ENCODE peak calls at places on chromosome 11, in six cellular contexts. One of them, this sample, is unnamed.

GRCh38 chr11:2750601-2751522 is 51.1 kb upstream of the KCNQ1OT1 start:
- DNase-seq in H1: no peak
- DNase-seq in neuronal stem cell: no peak
- DNase-seq in trophoblast cell: no peak
- DNase-seq in mesenchymal stem cell: no peak
- DNase-seq in H9: no peak
- DNase-seq in this sample: no peak

GRCh38 chr11:106087815-106088435 is 10.5 kb downstream of the AASDHPPT start:
- DNase-seq in H1: no peak
- DNase-seq in H9: peak
- DNase-seq in trophoblast cell: peak
- DNase-seq in mesenchymal stem cell: peak
- DNase-seq in neuronal stem cell: peak
- DNase-seq in this sample: peak

GRCh38 chr11:20451568-20451967 is 64.1 kb downstream of the PRMT3 start:
- DNase-seq in neuronal stem cell: no peak
- DNase-seq in trophoblast cell: no peak
- DNase-seq in H1: no peak
- DNase-seq in mesenchymal stem cell: no peak
- DNase-seq in H9: no peak
- DNase-seq in this sample: no peak

GRCh38 chr11:74989269-74989655 is 529 bp downstream of the NEU3 start:
- DNase-seq in neuronal stem cell: no peak
- DNase-seq in H1: no peak
- DNase-seq in trophoblast cell: no peak
- DNase-seq in mesenchymal stem cell: no peak
- DNase-seq in H9: no peak
- DNase-seq in this sample: peak

GRCh38 chr11:34239465-34240149 is 118.2 kb downstream of the ABTB2 start:
- DNase-seq in neuronal stem cell: no peak
- DNase-seq in H1: no peak
- DNase-seq in H9: no peak
- DNase-seq in trophoblast cell: no peak
- DNase-seq in mesenchymal stem cell: no peak
- DNase-seq in this sample: no peak

GRCh38 chr11:88424881-88425280 is 87.3 kb upstream of the CTSC start:
- DNase-seq in mesenchymal stem cell: no peak
- DNase-seq in neuronal stem cell: no peak
- DNase-seq in H9: no peak
- DNase-seq in trophoblast cell: no peak
- DNase-seq in H1: no peak
- DNase-seq in this sample: no peak

GRCh38 chr11:123202155-123202714 is 7.2 kb upstream of the CLMP start:
- DNase-seq in mesenchymal stem cell: peak
- DNase-seq in H1: peak
- DNase-seq in H9: no peak
- DNase-seq in neuronal stem cell: peak
- DNase-seq in trophoblast cell: no peak
- DNase-seq in this sample: peak

GRCh38 chr11:47132490-47132889 is 44.2 kb downstream of the ARFGAP2 start:
- DNase-seq in mesenchymal stem cell: no peak
- DNase-seq in H9: no peak
- DNase-seq in H1: no peak
- DNase-seq in trophoblast cell: no peak
- DNase-seq in neuronal stem cell: no peak
- DNase-seq in this sample: no peak

GRCh38 chr11:134142536-134142935 is 73.7 kb downstream of the JAM3 start:
- DNase-seq in H9: no peak
- DNase-seq in trophoblast cell: no peak
- DNase-seq in mesenchymal stem cell: no peak
- DNase-seq in neuronal stem cell: no peak
- DNase-seq in H1: no peak
- DNase-seq in this sample: peak

GRCh38 chr11:73335204-73335923 is 27.3 kb downstream of the ARHGEF17 start:
- DNase-seq in H9: peak
- DNase-seq in neuronal stem cell: peak
- DNase-seq in trophoblast cell: peak
- DNase-seq in H1: peak
- DNase-seq in mesenchymal stem cell: peak
- DNase-seq in this sample: peak

GRCh38 chr11:63866211-63866610 is 27.3 kb downstream of the MARK2 start:
- DNase-seq in trophoblast cell: no peak
- DNase-seq in neuronal stem cell: no peak
- DNase-seq in mesenchymal stem cell: peak
- DNase-seq in H1: no peak
- DNase-seq in H9: no peak
- DNase-seq in this sample: peak

GRCh38 chr11:103893366-103893765 is 143.1 kb upstream of the DDI1 start:
- DNase-seq in trophoblast cell: no peak
- DNase-seq in neuronal stem cell: no peak
- DNase-seq in H1: no peak
- DNase-seq in mesenchymal stem cell: no peak
- DNase-seq in H9: no peak
- DNase-seq in this sample: peak

DNA sequence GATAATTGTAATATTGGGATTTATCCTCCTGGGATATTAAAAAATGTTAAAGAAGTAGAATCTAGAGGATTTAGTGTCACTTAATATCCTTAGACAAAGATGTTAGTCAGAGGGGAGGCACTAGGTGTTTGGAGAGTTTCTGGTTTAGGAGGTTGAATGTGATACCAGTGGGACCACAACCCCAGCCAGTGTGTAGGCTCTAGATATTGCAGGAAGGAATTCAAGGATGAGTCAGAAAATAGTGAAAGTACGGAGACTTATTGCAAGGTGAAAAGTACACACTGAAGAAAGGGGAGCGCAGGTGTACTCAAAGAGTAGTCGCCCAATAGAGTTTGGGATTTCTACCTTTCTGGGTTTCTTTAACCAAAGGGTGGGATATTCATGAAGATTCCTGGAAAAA is 5.7 kb upstream of the TMEM41B start:
- DNase-seq in trophoblast cell: peak
- DNase-seq in neuronal stem cell: no peak
- DNase-seq in H1: no peak
- DNase-seq in mesenchymal stem cell: no peak
- DNase-seq in H9: no peak
- DNase-seq in this sample: no peak
- H4K91ac ChIP-seq in trophoblast cell: no peak
- H4K91ac ChIP-seq in neuronal stem cell: no peak
- H4K91ac ChIP-seq in H1: no peak
- H4K91ac ChIP-seq in mesenchymal stem cell: no peak
- H4K91ac ChIP-seq in H9: no peak
- H4K91ac ChIP-seq in this sample: no peak

GRCh38 chr11:95134491-95134890 is 44.8 kb downstream of the ENDOD1 start:
- DNase-seq in neuronal stem cell: no peak
- DNase-seq in trophoblast cell: peak
- DNase-seq in mesenchymal stem cell: peak
- DNase-seq in H9: no peak
- DNase-seq in H1: no peak
- DNase-seq in this sample: peak

GRCh38 chr11:95135880-95136279 is 46.2 kb downstream of the ENDOD1 start:
- DNase-seq in mesenchymal stem cell: no peak
- DNase-seq in trophoblast cell: no peak
- DNase-seq in H1: no peak
- DNase-seq in H9: no peak
- DNase-seq in neuronal stem cell: no peak
- DNase-seq in this sample: no peak

GRCh38 chr11:95137299-95137698 is 47.7 kb downstream of the ENDOD1 start:
- DNase-seq in H1: no peak
- DNase-seq in mesenchymal stem cell: no peak
- DNase-seq in trophoblast cell: no peak
- DNase-seq in H9: no peak
- DNase-seq in neuronal stem cell: no peak
- DNase-seq in this sample: no peak

GRCh38 chr11:95135155-95135554 is 45.5 kb downstream of the ENDOD1 start:
- DNase-seq in mesenchymal stem cell: no peak
- DNase-seq in H9: no peak
- DNase-seq in H1: no peak
- DNase-seq in neuronal stem cell: no peak
- DNase-seq in trophoblast cell: peak
- DNase-seq in this sample: no peak

GRCh38 chr11:95132956-95133355 is 43.3 kb downstream of the ENDOD1 start:
- DNase-seq in mesenchymal stem cell: no peak
- DNase-seq in trophoblast cell: no peak
- DNase-seq in H9: no peak
- DNase-seq in neuronal stem cell: no peak
- DNase-seq in H1: no peak
- DNase-seq in this sample: no peak
- H4K91ac ChIP-seq in mesenchymal stem cell: no peak
- H4K91ac ChIP-seq in trophoblast cell: no peak
- H4K91ac ChIP-seq in H9: no peak
- H4K91ac ChIP-seq in neuronal stem cell: no peak
- H4K91ac ChIP-seq in H1: no peak
- H4K91ac ChIP-seq in this sample: no peak

GRCh38 chr11:115808351-115808940 is 304.2 kb upstream of the CADM1 start:
- DNase-seq in mesenchymal stem cell: no peak
- DNase-seq in neuronal stem cell: no peak
- DNase-seq in H9: no peak
- DNase-seq in trophoblast cell: no peak
- DNase-seq in H1: no peak
- DNase-seq in this sample: no peak
- H4K91ac ChIP-seq in mesenchymal stem cell: no peak
- H4K91ac ChIP-seq in neuronal stem cell: no peak
- H4K91ac ChIP-seq in H9: no peak
- H4K91ac ChIP-seq in trophoblast cell: no peak
- H4K91ac ChIP-seq in H1: no peak
- H4K91ac ChIP-seq in this sample: no peak

DNA sequence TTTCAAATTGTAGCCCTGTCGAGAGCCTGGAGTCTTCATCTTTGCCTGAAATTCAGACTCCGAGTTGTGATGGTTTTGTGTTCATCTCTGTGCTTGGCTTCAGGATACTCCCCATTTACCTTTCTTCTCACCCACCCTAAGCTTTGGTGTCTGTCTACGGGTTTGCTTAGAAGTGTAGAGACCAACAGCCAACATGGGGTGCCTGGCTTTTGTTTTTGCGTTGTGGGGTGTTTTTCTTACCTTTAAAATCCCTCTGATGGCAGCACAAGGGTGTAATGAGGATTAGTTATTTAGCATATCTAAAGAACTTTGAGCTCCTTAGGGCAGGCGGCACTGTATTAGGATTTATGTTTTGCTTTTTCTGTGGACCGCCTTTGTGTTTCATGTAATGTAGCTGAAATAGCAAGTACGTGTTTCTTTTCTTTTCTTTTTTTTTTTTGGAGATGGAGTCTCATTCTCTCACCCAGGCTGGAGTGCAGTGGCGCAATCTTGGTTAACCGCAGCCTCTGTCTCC is 8.8 kb downstream of the AP2A2 start:
- DNase-seq in mesenchymal stem cell: no peak
- DNase-seq in trophoblast cell: no peak
- DNase-seq in neuronal stem cell: no peak
- DNase-seq in H9: no peak
- DNase-seq in H1: no peak
- DNase-seq in this sample: no peak
- H4K91ac ChIP-seq in mesenchymal stem cell: no peak
- H4K91ac ChIP-seq in trophoblast cell: no peak
- H4K91ac ChIP-seq in neuronal stem cell: no peak
- H4K91ac ChIP-seq in H9: no peak
- H4K91ac ChIP-seq in H1: no peak
- H4K91ac ChIP-seq in this sample: no peak

DNA sequence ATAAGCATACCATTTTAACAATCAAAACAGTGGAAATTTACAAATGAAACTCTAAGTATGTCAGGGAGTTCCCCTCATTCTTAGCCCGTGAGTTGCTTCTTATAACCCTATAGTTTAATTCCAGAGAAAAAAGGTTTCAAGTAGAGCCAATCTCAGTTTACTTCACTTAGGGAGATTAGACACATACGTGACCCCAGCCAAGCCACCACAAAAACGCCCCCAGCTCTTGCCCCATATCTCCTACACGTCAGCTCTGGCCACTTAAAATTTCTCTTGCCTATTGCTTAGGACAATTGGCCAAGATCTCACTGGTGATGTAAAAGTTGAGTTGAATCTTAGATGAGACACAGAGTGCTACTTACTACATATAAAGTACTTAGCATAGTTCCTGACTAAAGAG is 166.4 kb downstream of the ETS1 start:
- DNase-seq in mesenchymal stem cell: peak
- DNase-seq in H1: no peak
- DNase-seq in trophoblast cell: no peak
- DNase-seq in neuronal stem cell: no peak
- DNase-seq in H9: no peak
- DNase-seq in this sample: peak
- H4K91ac ChIP-seq in mesenchymal stem cell: no peak
- H4K91ac ChIP-seq in H1: no peak
- H4K91ac ChIP-seq in trophoblast cell: peak
- H4K91ac ChIP-seq in neuronal stem cell: no peak
- H4K91ac ChIP-seq in H9: no peak
- H4K91ac ChIP-seq in this sample: peak

GRCh38 chr11:122046438-122046837 is 69.6 kb downstream of the BLID start:
- DNase-seq in mesenchymal stem cell: no peak
- DNase-seq in H9: no peak
- DNase-seq in H1: no peak
- DNase-seq in neuronal stem cell: no peak
- DNase-seq in trophoblast cell: no peak
- DNase-seq in this sample: no peak

GRCh38 chr11:122046846-122047245 is 69.2 kb downstream of the BLID start:
- DNase-seq in neuronal stem cell: no peak
- DNase-seq in H9: no peak
- DNase-seq in mesenchymal stem cell: peak
- DNase-seq in H1: no peak
- DNase-seq in trophoblast cell: no peak
- DNase-seq in this sample: peak

GRCh38 chr11:122045181-122045586 is 70.8 kb downstream of the BLID start:
- DNase-seq in neuronal stem cell: no peak
- DNase-seq in H9: no peak
- DNase-seq in H1: no peak
- DNase-seq in mesenchymal stem cell: peak
- DNase-seq in trophoblast cell: no peak
- DNase-seq in this sample: peak

GRCh38 chr11:122042981-122043380 is 73.0 kb downstream of the BLID start:
- DNase-seq in H9: no peak
- DNase-seq in neuronal stem cell: no peak
- DNase-seq in mesenchymal stem cell: peak
- DNase-seq in trophoblast cell: no peak
- DNase-seq in H1: no peak
- DNase-seq in this sample: peak

GRCh38 chr11:122044086-122044485 is 71.9 kb downstream of the BLID start:
- DNase-seq in mesenchymal stem cell: no peak
- DNase-seq in H9: no peak
- DNase-seq in trophoblast cell: no peak
- DNase-seq in neuronal stem cell: no peak
- DNase-seq in H1: no peak
- DNase-seq in this sample: peak
- H4K91ac ChIP-seq in mesenchymal stem cell: no peak
- H4K91ac ChIP-seq in H9: no peak
- H4K91ac ChIP-seq in trophoblast cell: no peak
- H4K91ac ChIP-seq in neuronal stem cell: no peak
- H4K91ac ChIP-seq in H1: no peak
- H4K91ac ChIP-seq in this sample: peak

DNA sequence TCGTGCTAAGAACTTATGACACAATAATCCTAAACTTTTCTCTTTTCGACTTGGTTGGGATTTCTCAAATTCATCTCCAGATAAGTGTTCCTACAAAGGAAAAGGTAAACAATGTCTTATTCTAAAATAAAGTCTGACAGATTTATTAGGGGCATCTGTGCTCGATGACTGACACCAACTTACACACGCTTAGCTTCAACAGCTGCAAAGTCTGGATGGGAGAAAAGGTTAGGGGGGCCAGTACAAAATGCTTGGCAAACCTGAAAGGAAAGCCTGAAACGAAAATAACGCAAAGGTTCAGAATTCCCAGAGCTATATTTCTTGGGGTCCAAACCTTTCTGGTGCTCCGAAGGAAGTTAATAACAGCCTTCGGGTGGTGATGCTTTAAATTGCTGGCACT is 3.4 kb downstream of the E2F8 start:
- DNase-seq in neuronal stem cell: no peak
- DNase-seq in mesenchymal stem cell: no peak
- DNase-seq in trophoblast cell: no peak
- DNase-seq in H9: no peak
- DNase-seq in H1: no peak
- DNase-seq in this sample: no peak
- H4K91ac ChIP-seq in neuronal stem cell: no peak
- H4K91ac ChIP-seq in mesenchymal stem cell: no peak
- H4K91ac ChIP-seq in trophoblast cell: no peak
- H4K91ac ChIP-seq in H9: no peak
- H4K91ac ChIP-seq in H1: no peak
- H4K91ac ChIP-seq in this sample: no peak